ENCODE peak calls at places on chromosomes 4 and X, in six cellular contexts. J, Q, L, F, W and S are unnamed samples.

GRCh38 chrX:46574941-46575381 is 1.4 kb downstream of the CHST7 start:
- DNase-seq in J (no peak), Q (no peak), L (peak; percentile 85), F (no peak), W (no peak), S (no peak)

GRCh38 chr4:93764647-93765246 is 63.8 kb upstream of the ATOH1 start:
- DNase-seq in J (peak; percentile 3), Q (peak; percentile 55), L (no peak), F (no peak), W (no peak), S (peak; percentile 55)

GRCh38 chr4:171891038-171891437 is 77.8 kb downstream of the GALNTL6 start:
- DNase-seq in J (no peak), Q (no peak), L (no peak), F (no peak), W (no peak), S (no peak)

GRCh38 chrX:15579778-15580747 is 20.7 kb downstream of the ACE2 start:
- DNase-seq in J (no peak), Q (peak; percentile 14), L (no peak), F (no peak), W (no peak), S (no peak)

GRCh38 chr4:153170407-153170806 is 33.8 kb upstream of the TRIM2 start:
- DNase-seq in J (no peak), Q (no peak), L (no peak), F (no peak), W (peak; percentile 20), S (peak; percentile 81)

GRCh38 chrX:45527834-45528233 is 327.2 kb upstream of the DIPK2B start:
- DNase-seq in J (no peak), Q (no peak), L (no peak), F (no peak), W (no peak), S (no peak)

GRCh38 chr4:150818661-150819060 is 196.4 kb downstream of the LRBA start:
- DNase-seq in J (no peak), Q (peak; percentile 57), L (no peak), F (no peak), W (no peak), S (no peak)

GRCh38 chr4:48141048-48141447 is 7.0 kb upstream of the TXK start:
- DNase-seq in J (peak; percentile 18), Q (peak; percentile 63), L (no peak), F (no peak), W (no peak), S (peak; percentile 27)

GRCh38 chr4:84708406-84709135 is 125.6 kb downstream of the CDS1 start:
- DNase-seq in J (no peak), Q (peak; percentile 37), L (no peak), F (no peak), W (no peak), S (no peak)

GRCh38 chr4:55485821-55486220 is 60.9 kb downstream of the CLOCK start:
- DNase-seq in J (no peak), Q (no peak), L (no peak), F (no peak), W (no peak), S (no peak)

GRCh38 chr4:12242354-12242753 is 813.7 kb upstream of the HS3ST1 start:
- DNase-seq in J (no peak), Q (no peak), L (no peak), F (no peak), W (no peak), S (no peak)

GRCh38 chr4:41525129-41525528 is 12.8 kb upstream of the LIMCH1 start:
- DNase-seq in J (no peak), Q (peak; percentile 84), L (no peak), F (no peak), W (no peak), S (no peak)